ENCODE peak calls at places on chromosome 9, in seven cellular contexts. Q is naive thymus-derived CD4-positive, alpha-beta T cell; L is A673; I is ovary; C is sigmoid colon; U is foreskin keratinocyte; T is prostate gland. N is an unnamed sample.

GRCh38 chr9:135555910-135556309 is 5.6 kb upstream of the PAEP start:
- DNase-seq in C (no peak), Q (no peak), L (no peak), I (no peak), U (no peak), T (no peak), N (no peak)

GRCh38 chr9:3884736-3885135 is 358.9 kb upstream of the RFX3 start:
- DNase-seq in Q (no peak), I (no peak), T (no peak), L (no peak), C (no peak), U (no peak), N (no peak)

GRCh38 chr9:108861464-108861863 is 602 bp upstream of the ACTL7A start:
- DNase-seq in U (no peak), L (no peak), I (no peak), C (no peak), T (no peak), Q (no peak), N (no peak)

GRCh38 chr9:137720571-137721110 is 101.8 kb downstream of the EHMT1 start:
- DNase-seq in I (no peak), U (peak; percentile 96), C (no peak), Q (no peak), L (no peak), T (no peak), N (no peak)

GRCh38 chr9:91379461-91379860 is 17.7 kb upstream of the AUH start:
- DNase-seq in L (no peak), C (no peak), I (no peak), T (no peak), U (no peak), Q (no peak), N (no peak)

GRCh38 chr9:125904155-125904841 is 157.1 kb downstream of the PBX3 start:
- DNase-seq in I (no peak), U (no peak), L (no peak), C (no peak), Q (no peak), T (peak; percentile 24), N (no peak)

GRCh38 chr9:14099737-14100136 is 214.2 kb downstream of the NFIB start:
- DNase-seq in C (no peak), I (no peak), T (no peak), U (no peak), L (no peak), Q (no peak), N (no peak)

GRCh38 chr9:110880123-110880522 is 158.1 kb downstream of the LPAR1 start:
- DNase-seq in Q (no peak), C (no peak), L (no peak), T (no peak), I (no peak), U (no peak), N (no peak)

GRCh38 chr9:31140316-31140715 is 1244.1 kb upstream of the ACO1 start:
- DNase-seq in I (no peak), L (peak; percentile 70), Q (no peak), C (no peak), T (no peak), U (peak; percentile 49), N (no peak)

GRCh38 chr9:120875954-120876841 is 790 bp downstream of the PHF19 start:
- DNase-seq in I (peak; percentile 85), U (peak; percentile 59), C (peak; percentile 94), T (peak; percentile 64), Q (peak; percentile 50), L (peak; percentile 81), N (peak; percentile 82)

GRCh38 chr9:7388755-7389154 is 410.8 kb downstream of the DMAC1 start:
- DNase-seq in Q (no peak), L (no peak), C (no peak), I (no peak), U (no peak), T (no peak), N (no peak)

GRCh38 chr9:684055-684949 is 157.2 kb upstream of the DMRT1 start:
- DNase-seq in T (peak; percentile 43), L (peak; percentile 57), I (no peak), Q (no peak), C (no peak), U (no peak), N (no peak)

GRCh38 chr9:106404137-106404536 is 458.8 kb upstream of the ZNF462 start:
- DNase-seq in U (no peak), L (no peak), C (no peak), I (no peak), T (no peak), Q (no peak), N (no peak)

GRCh38 chr9:108634164-108634563 is 221.6 kb downstream of the ACTL7B start:
- DNase-seq in C (no peak), U (peak; percentile 79), Q (no peak), I (no peak), L (peak; percentile 50), T (peak; percentile 8), N (no peak)

GRCh38 chr9:113274474-113275146 is 762 bp downstream of the CDC26 start:
- DNase-seq in Q (peak; percentile 42), I (no peak), L (peak; percentile 72), U (peak; percentile 16), T (peak; percentile 30), C (no peak), N (no peak)

GRCh38 chr9:100428871-100429654 is 2.1 kb downstream of the MSANTD3 start:
- DNase-seq in U (peak; percentile 98), L (peak; percentile 83), Q (no peak), T (no peak), C (no peak), I (no peak), N (peak; percentile 17)

GRCh38 chr9:23532282-23532681 is 293.8 kb downstream of the ELAVL2 start:
- DNase-seq in I (no peak), C (no peak), Q (no peak), T (no peak), L (no peak), U (no peak), N (no peak)

GRCh38 chr9:38414040-38414723 is 10.1 kb downstream of the IGFBPL1 start:
- DNase-seq in T (no peak), U (no peak), I (no peak), C (peak; percentile 61), Q (no peak), L (no peak), N (no peak)
- H3K27me3 ChIP-seq in T (no peaks in the 10 kb centered on the region), U (peaks cover 67% of the 10 kb centered on the region), I (no peaks in the 10 kb centered on the region), C (no peaks in the 10 kb centered on the region), Q (no peaks in the 10 kb centered on the region), L (no peaks in the 10 kb centered on the region), N (peaks cover 42% of the 10 kb centered on the region)

GRCh38 chr9:94112716-94113465 is 28.6 kb downstream of the PTPDC1 start:
- DNase-seq in T (no peak), L (no peak), C (no peak), Q (no peak), U (no peak), I (no peak), N (no peak)

GRCh38 chr9:94110821-94111252 is 26.6 kb downstream of the PTPDC1 start:
- DNase-seq in T (no peak), I (no peak), Q (no peak), C (no peak), U (peak; percentile 75), L (no peak), N (no peak)

GRCh38 chr9:94111446-94111845 is 27.2 kb downstream of the PTPDC1 start:
- DNase-seq in U (no peak), C (no peak), Q (no peak), I (no peak), T (no peak), L (no peak), N (no peak)

DNA sequence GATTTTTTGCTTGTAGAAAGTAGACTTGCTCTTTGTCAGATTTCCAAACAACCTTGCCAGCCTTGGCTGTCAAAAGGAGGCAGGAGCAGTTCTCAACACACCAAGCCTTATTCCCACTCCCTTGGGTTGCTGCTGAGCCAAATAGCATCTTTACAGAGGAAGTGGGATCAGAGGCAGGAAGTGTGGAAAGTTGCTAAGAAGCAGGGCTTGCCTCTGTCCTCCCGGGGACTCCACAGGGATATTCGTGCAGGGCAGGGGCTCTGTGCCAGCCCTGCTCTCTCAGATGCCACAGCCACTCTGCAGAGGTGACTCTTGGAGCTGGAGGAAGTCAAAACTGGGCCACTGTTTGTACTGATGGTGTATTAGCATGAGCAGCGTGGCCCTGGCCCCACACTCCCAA is 24.3 kb downstream of the PTPDC1 start:
- DNase-seq in Q (no peak), T (no peak), U (no peak), L (no peak), I (no peak), C (no peak), N (peak; percentile 31)
- H3K27me3 ChIP-seq in Q (no peaks in the 10 kb centered on the region), T (no peaks in the 10 kb centered on the region), U (no peaks in the 10 kb centered on the region), L (no peaks in the 10 kb centered on the region), I (no peaks in the 10 kb centered on the region), C (no peaks in the 10 kb centered on the region), N (no peaks in the 10 kb centered on the region)

GRCh38 chr9:136630662-136630992 is 32.1 kb upstream of the EGFL7 start:
- DNase-seq in L (no peak), T (no peak), U (no peak), I (no peak), Q (no peak), C (no peak), N (no peak)

GRCh38 chr9:136629879-136630661 is 32.6 kb upstream of the EGFL7 start:
- DNase-seq in C (no peak), U (no peak), T (no peak), L (peak; percentile 75), I (peak; percentile 57), Q (peak; percentile 31), N (no peak)

GRCh38 chr9:136627703-136628102 is 35.0 kb upstream of the EGFL7 start:
- DNase-seq in T (no peak), Q (no peak), U (no peak), C (no peak), L (no peak), I (no peak), N (no peak)

GRCh38 chr9:136628287-136628686 is 34.4 kb upstream of the EGFL7 start:
- DNase-seq in L (no peak), U (no peak), T (no peak), I (no peak), Q (no peak), C (no peak), N (no peak)

DNA sequence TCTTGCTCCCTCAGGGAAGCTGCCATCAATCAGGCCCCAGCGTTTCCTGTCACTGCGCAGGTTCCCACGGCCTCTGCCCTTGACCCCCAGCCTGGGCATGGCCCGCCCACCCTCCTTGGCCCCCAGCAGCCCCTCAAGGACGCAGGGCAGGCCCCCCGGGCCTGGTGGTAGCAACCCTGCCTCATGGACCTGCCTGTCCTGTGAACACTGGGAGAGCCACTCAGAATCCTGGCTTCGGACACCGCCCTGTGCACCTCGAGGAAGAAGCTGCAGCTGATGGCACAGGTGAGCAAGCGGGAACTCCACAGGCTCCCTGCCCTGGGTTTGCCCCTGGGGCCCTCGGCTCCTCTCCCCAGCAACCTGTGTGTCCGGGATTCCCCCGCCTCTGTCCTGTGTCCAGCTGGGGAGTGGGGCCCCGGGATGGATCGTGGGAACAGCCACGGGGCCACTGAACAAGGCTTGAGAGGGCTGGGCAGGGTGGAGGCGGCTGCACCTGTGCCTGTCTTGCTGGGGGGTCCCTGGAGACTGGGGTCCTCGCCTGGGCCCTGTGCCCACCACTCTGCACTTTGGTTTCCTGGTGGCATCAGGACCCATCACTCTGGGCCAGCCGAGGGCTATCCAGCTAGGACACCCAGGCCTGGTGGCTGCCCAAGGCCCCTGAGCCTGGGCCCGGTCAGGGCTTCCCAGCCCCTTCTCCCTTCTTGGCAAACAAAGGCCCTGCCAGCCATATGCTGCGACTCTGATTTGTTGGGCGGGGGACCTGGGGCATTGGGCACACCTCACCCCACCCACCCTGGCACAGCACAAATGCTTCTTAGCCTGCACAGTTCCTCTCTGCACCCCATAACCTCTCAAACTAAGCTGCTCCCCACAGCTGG is 33.5 kb upstream of the EGFL7 start:
- DNase-seq in U (no peak), Q (no peak), T (no peak), L (no peak), I (no peak), C (no peak), N (no peak)
- H3K27me3 ChIP-seq in U (peaks cover 8% of the 10 kb centered on the region), Q (no peaks in the 10 kb centered on the region), T (no peaks in the 10 kb centered on the region), L (no peaks in the 10 kb centered on the region), I (no peaks in the 10 kb centered on the region), C (no peaks in the 10 kb centered on the region), N (peaks cover 18% of the 10 kb centered on the region)

GRCh38 chr9:93826905-93827544 is 128.1 kb downstream of the BARX1 start:
- DNase-seq in U (no peak), L (no peak), T (no peak), I (no peak), C (no peak), Q (no peak), N (no peak)
- H3K27me3 ChIP-seq in U (peaks cover 15% of the 10 kb centered on the region), L (no peaks in the 10 kb centered on the region), T (no peaks in the 10 kb centered on the region), I (no peaks in the 10 kb centered on the region), C (peaks cover 6% of the 10 kb centered on the region), Q (peaks cover 4% of the 10 kb centered on the region), N (peaks cover 56% of the 10 kb centered on the region)

N was measured in heart right ventricle.